ENCODE peak calls at places on chromosomes 11 and 22, in five cellular contexts. One of them, this sample, is unnamed.

GRCh38 chr22:23070418-23071162 is at the start of gene GNAZ:
- DNase-seq in sigmoid colon: peak
- DNase-seq in H1: peak
- DNase-seq in stomach: no peak
- DNase-seq in tibial nerve: no peak
- DNase-seq in this sample: peak

GRCh38 chr22:37206118-37206840 is 6.0 kb downstream of the SSTR3 start:
- DNase-seq in sigmoid colon: peak
- DNase-seq in stomach: no peak
- DNase-seq in H1: no peak
- DNase-seq in tibial nerve: no peak
- DNase-seq in this sample: peak

GRCh38 chr11:108937756-108938155 is 272.9 kb downstream of the DDX10 start:
- DNase-seq in H1: no peak
- DNase-seq in sigmoid colon: no peak
- DNase-seq in stomach: no peak
- DNase-seq in tibial nerve: no peak
- DNase-seq in this sample: no peak

GRCh38 chr11:114166897-114167323 is 107.4 kb downstream of the ZBTB16 start:
- DNase-seq in H1: no peak
- DNase-seq in stomach: no peak
- DNase-seq in sigmoid colon: peak
- DNase-seq in tibial nerve: peak
- DNase-seq in this sample: no peak

GRCh38 chr22:41758231-41758630 is 42.2 kb upstream of the CCDC134 start:
- DNase-seq in sigmoid colon: no peak
- DNase-seq in stomach: no peak
- DNase-seq in H1: no peak
- DNase-seq in tibial nerve: no peak
- DNase-seq in this sample: no peak

GRCh38 chr11:43943931-43944751 is 1.7 kb downstream of the C11orf96 start:
- DNase-seq in H1: peak
- DNase-seq in sigmoid colon: peak
- DNase-seq in stomach: no peak
- DNase-seq in tibial nerve: no peak
- DNase-seq in this sample: no peak

GRCh38 chr11:131632971-131633370 is 262.6 kb downstream of the NTM start:
- DNase-seq in H1: no peak
- DNase-seq in stomach: no peak
- DNase-seq in sigmoid colon: no peak
- DNase-seq in tibial nerve: no peak
- DNase-seq in this sample: no peak

GRCh38 chr22:18987765-18988164 is 51.7 kb upstream of the PRODH start:
- DNase-seq in stomach: no peak
- DNase-seq in tibial nerve: no peak
- DNase-seq in sigmoid colon: no peak
- DNase-seq in H1: peak
- DNase-seq in this sample: no peak

GRCh38 chr11:107251298-107251697 is 206.3 kb downstream of the CWF19L2 start:
- DNase-seq in stomach: no peak
- DNase-seq in H1: no peak
- DNase-seq in tibial nerve: no peak
- DNase-seq in sigmoid colon: no peak
- DNase-seq in this sample: no peak

GRCh38 chr11:64204464-64204989 is 2.0 kb upstream of the FERMT3 start:
- DNase-seq in tibial nerve: peak
- DNase-seq in sigmoid colon: peak
- DNase-seq in H1: peak
- DNase-seq in stomach: peak
- DNase-seq in this sample: peak

GRCh38 chr11:134474070-134474860 is 62.2 kb upstream of the B3GAT1 start:
- DNase-seq in sigmoid colon: no peak
- DNase-seq in stomach: peak
- DNase-seq in tibial nerve: no peak
- DNase-seq in H1: no peak
- DNase-seq in this sample: no peak

GRCh38 chr11:79054636-79055035 is 386.2 kb downstream of the TENM4 start:
- DNase-seq in sigmoid colon: no peak
- DNase-seq in tibial nerve: no peak
- DNase-seq in stomach: no peak
- DNase-seq in H1: no peak
- DNase-seq in this sample: no peak

GRCh38 chr11:43515090-43515489 is 156.4 kb downstream of the TTC17 start:
- DNase-seq in tibial nerve: no peak
- DNase-seq in sigmoid colon: no peak
- DNase-seq in stomach: no peak
- DNase-seq in H1: peak
- DNase-seq in this sample: no peak

GRCh38 chr11:126578426-126578825 is 222.9 kb downstream of the ST3GAL4 start:
- DNase-seq in tibial nerve: no peak
- DNase-seq in stomach: no peak
- DNase-seq in sigmoid colon: no peak
- DNase-seq in H1: no peak
- DNase-seq in this sample: no peak

GRCh38 chr11:9226514-9226913 is 38.6 kb downstream of the DENND5A start:
- DNase-seq in H1: no peak
- DNase-seq in sigmoid colon: no peak
- DNase-seq in stomach: no peak
- DNase-seq in tibial nerve: no peak
- DNase-seq in this sample: no peak

GRCh38 chr11:93689166-93689734 is 27.8 kb downstream of the CEP295 start:
- DNase-seq in stomach: no peak
- DNase-seq in tibial nerve: no peak
- DNase-seq in sigmoid colon: no peak
- DNase-seq in H1: no peak
- DNase-seq in this sample: no peak

GRCh38 chr11:8206251-8207079 is 37.6 kb upstream of the RIC3 start:
- DNase-seq in sigmoid colon: no peak
- DNase-seq in stomach: peak
- DNase-seq in tibial nerve: no peak
- DNase-seq in H1: peak
- DNase-seq in this sample: peak

GRCh38 chr11:118484405-118484804 is 42.9 kb upstream of the TTC36 start:
- DNase-seq in tibial nerve: no peak
- DNase-seq in stomach: no peak
- DNase-seq in sigmoid colon: no peak
- DNase-seq in H1: no peak
- DNase-seq in this sample: no peak

GRCh38 chr22:19203839-19204238 is 25.3 kb upstream of the SLC25A1 start:
- DNase-seq in H1: no peak
- DNase-seq in tibial nerve: no peak
- DNase-seq in stomach: no peak
- DNase-seq in sigmoid colon: peak
- DNase-seq in this sample: no peak

GRCh38 chr11:128294685-128295079 is 292.7 kb downstream of the ETS1 start:
- DNase-seq in stomach: no peak
- DNase-seq in sigmoid colon: no peak
- DNase-seq in tibial nerve: no peak
- DNase-seq in H1: no peak
- DNase-seq in this sample: no peak

GRCh38 chr11:86790073-86790727 is 10.1 kb upstream of the PRSS23 start:
- DNase-seq in H1: no peak
- DNase-seq in sigmoid colon: no peak
- DNase-seq in tibial nerve: no peak
- DNase-seq in stomach: no peak
- DNase-seq in this sample: no peak

GRCh38 chr22:20852076-20852475 is 6.5 kb downstream of the PI4KA start:
- DNase-seq in sigmoid colon: no peak
- DNase-seq in stomach: no peak
- DNase-seq in H1: no peak
- DNase-seq in tibial nerve: no peak
- DNase-seq in this sample: no peak

GRCh38 chr11:73308963-73309960 is 1.2 kb downstream of the ARHGEF17 start:
- DNase-seq in tibial nerve: peak
- DNase-seq in stomach: peak
- DNase-seq in sigmoid colon: peak
- DNase-seq in H1: peak
- DNase-seq in this sample: peak

GRCh38 chr22:44819966-44820631 is 67.7 kb downstream of the ARHGAP8 start:
- DNase-seq in stomach: no peak
- DNase-seq in sigmoid colon: peak
- DNase-seq in H1: peak
- DNase-seq in tibial nerve: no peak
- DNase-seq in this sample: no peak

GRCh38 chr11:3058753-3059664 is 1.8 kb upstream of the CARS1 start:
- DNase-seq in H1: no peak
- DNase-seq in tibial nerve: no peak
- DNase-seq in stomach: no peak
- DNase-seq in sigmoid colon: no peak
- DNase-seq in this sample: no peak

GRCh38 chr11:35138058-35138457 is 913 bp upstream of the CD44 start:
- DNase-seq in sigmoid colon: no peak
- DNase-seq in H1: no peak
- DNase-seq in tibial nerve: no peak
- DNase-seq in stomach: no peak
- DNase-seq in this sample: no peak
- H3K4me3 ChIP-seq in sigmoid colon: no peak
- H3K4me3 ChIP-seq in H1: peak
- H3K4me3 ChIP-seq in tibial nerve: peak
- H3K4me3 ChIP-seq in stomach: peak
- H3K4me3 ChIP-seq in this sample: peak

GRCh38 chr11:109968781-109969180 is 124.4 kb upstream of the ZC3H12C start:
- DNase-seq in stomach: no peak
- DNase-seq in sigmoid colon: no peak
- DNase-seq in tibial nerve: no peak
- DNase-seq in H1: no peak
- DNase-seq in this sample: no peak

GRCh38 chr11:109972939-109973338 is 120.3 kb upstream of the ZC3H12C start:
- DNase-seq in sigmoid colon: no peak
- DNase-seq in stomach: no peak
- DNase-seq in tibial nerve: no peak
- DNase-seq in H1: no peak
- DNase-seq in this sample: no peak

GRCh38 chr11:109972181-109972715 is 120.9 kb upstream of the ZC3H12C start:
- DNase-seq in H1: no peak
- DNase-seq in tibial nerve: no peak
- DNase-seq in stomach: no peak
- DNase-seq in sigmoid colon: no peak
- DNase-seq in this sample: no peak

GRCh38 chr11:109970516-109971183 is 122.5 kb upstream of the ZC3H12C start:
- DNase-seq in tibial nerve: no peak
- DNase-seq in stomach: no peak
- DNase-seq in sigmoid colon: no peak
- DNase-seq in H1: no peak
- DNase-seq in this sample: no peak

GRCh38 chr11:109971184-109971523 is 122.0 kb upstream of the ZC3H12C start:
- DNase-seq in H1: no peak
- DNase-seq in sigmoid colon: no peak
- DNase-seq in tibial nerve: no peak
- DNase-seq in stomach: no peak
- DNase-seq in this sample: no peak
- TF ChIP-seq EP300 in H1: no peak
- TF ChIP-seq EP300 in sigmoid colon: no peak
- TF ChIP-seq EP300 in tibial nerve: no peak
- TF ChIP-seq EP300 in stomach: no peak
- TF ChIP-seq EP300 in this sample: no peak

GRCh38 chr11:67998150-67999045 is 5.5 kb downstream of the UNC93B1 start:
- DNase-seq in stomach: no peak
- DNase-seq in sigmoid colon: no peak
- DNase-seq in H1: no peak
- DNase-seq in tibial nerve: no peak
- DNase-seq in this sample: no peak

GRCh38 chr11:67997460-67997921 is 6.4 kb downstream of the UNC93B1 start:
- DNase-seq in tibial nerve: no peak
- DNase-seq in sigmoid colon: no peak
- DNase-seq in stomach: no peak
- DNase-seq in H1: no peak
- DNase-seq in this sample: no peak

GRCh38 chr11:67999201-67999629 is 4.7 kb downstream of the UNC93B1 start:
- DNase-seq in stomach: no peak
- DNase-seq in tibial nerve: no peak
- DNase-seq in sigmoid colon: no peak
- DNase-seq in H1: no peak
- DNase-seq in this sample: no peak

GRCh38 chr11:67996622-67997459 is 7.1 kb downstream of the UNC93B1 start:
- DNase-seq in H1: peak
- DNase-seq in sigmoid colon: no peak
- DNase-seq in stomach: peak
- DNase-seq in tibial nerve: no peak
- DNase-seq in this sample: peak

DNA sequence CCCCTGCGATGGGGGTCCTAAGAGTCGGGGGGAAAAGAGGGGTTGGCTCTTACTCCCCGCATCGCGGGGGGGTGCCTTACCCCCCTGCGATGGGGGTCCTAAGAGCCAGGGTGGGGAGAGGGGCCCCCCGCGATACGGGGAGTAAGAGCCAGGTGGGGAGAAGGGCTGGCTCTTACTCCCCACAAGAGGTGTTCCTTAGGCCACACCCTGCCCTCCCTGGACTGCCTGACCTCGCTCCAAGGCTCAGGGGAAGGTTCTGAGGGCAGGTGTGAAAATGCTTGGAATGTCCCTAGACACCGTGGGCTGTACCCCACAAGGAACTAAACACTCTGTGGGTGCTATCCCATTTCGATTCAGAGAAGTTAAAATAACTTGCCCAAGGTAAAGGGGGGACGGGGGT is 7.8 kb downstream of the UNC93B1 start:
- DNase-seq in H1: no peak
- DNase-seq in sigmoid colon: no peak
- DNase-seq in tibial nerve: no peak
- DNase-seq in stomach: no peak
- DNase-seq in this sample: no peak
- H3K4me3 ChIP-seq in H1: no peak
- H3K4me3 ChIP-seq in sigmoid colon: no peak
- H3K4me3 ChIP-seq in tibial nerve: no peak
- H3K4me3 ChIP-seq in stomach: no peak
- H3K4me3 ChIP-seq in this sample: no peak

DNA sequence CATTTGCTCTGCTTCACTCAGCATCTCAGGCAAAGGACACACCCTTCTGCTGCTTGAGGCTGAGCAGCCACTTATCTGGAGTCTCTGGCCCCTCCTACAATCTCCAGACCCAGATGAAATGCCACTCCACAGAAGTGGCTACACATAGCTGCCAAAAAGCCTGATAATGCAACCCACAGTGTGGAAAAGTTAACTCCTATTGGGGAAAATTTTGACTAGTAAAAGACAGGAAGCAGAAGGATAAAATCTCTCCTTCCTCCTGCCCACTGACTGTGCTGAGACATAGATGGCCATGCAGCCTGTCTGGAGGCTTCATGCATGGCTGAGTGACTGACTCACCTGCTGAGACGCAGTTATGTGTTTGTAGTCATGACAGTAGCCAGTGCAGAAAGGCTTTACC is 92.3 kb upstream of the TEAD1 start:
- DNase-seq in tibial nerve: no peak
- DNase-seq in sigmoid colon: no peak
- DNase-seq in stomach: no peak
- DNase-seq in H1: no peak
- DNase-seq in this sample: no peak
- TF ChIP-seq EP300 in tibial nerve: no peak
- TF ChIP-seq EP300 in sigmoid colon: no peak
- TF ChIP-seq EP300 in stomach: no peak
- TF ChIP-seq EP300 in H1: no peak
- TF ChIP-seq EP300 in this sample: no peak

This sample was measured in suprapubic skin.